ENCODE peak calls at places on chromosomes 3 and 15, in seven cellular contexts. Z, H, O, K, G, I and Q are unnamed samples.

GRCh38 chr3:159189994-159190669 is 388.3 kb downstream of the MFSD1 start:
- DNase-seq in Z (no peak), H (peak; percentile 97), O (no peak), K (peak; percentile 87), G (no peak), I (no peak), Q (no peak)

GRCh38 chr3:64368163-64369025 is 143.1 kb upstream of the PRICKLE2 start:
- DNase-seq in Z (no peak), H (no peak), O (no peak), K (peak; percentile 59), G (no peak), I (no peak), Q (no peak)

GRCh38 chr3:115518100-115518852 is 105.0 kb upstream of the GAP43 start:
- DNase-seq in Z (peak; percentile 23), H (peak; percentile 94), O (no peak), K (peak; percentile 95), G (no peak), I (no peak), Q (peak; percentile 50)

GRCh38 chr3:180401226-180401625 is 200.7 kb upstream of the TTC14 start:
- DNase-seq in Z (no peak), H (no peak), O (no peak), K (no peak), G (no peak), I (no peak), Q (no peak)

GRCh38 chr15:78394981-78395619 is 42.9 kb upstream of the IREB2 start:
- DNase-seq in Z (no peak), H (no peak), O (no peak), K (no peak), G (no peak), I (no peak), Q (no peak)

GRCh38 chr3:134681527-134681910 is 30.7 kb upstream of the KY start:
- DNase-seq in Z (no peak), H (no peak), O (no peak), K (no peak), G (no peak), I (no peak), Q (no peak)

GRCh38 chr3:16183601-16184270 is 9.3 kb downstream of the GALNT15 start:
- DNase-seq in Z (no peak), H (peak; percentile 83), O (no peak), K (peak; percentile 94), G (no peak), I (no peak), Q (peak; percentile 79)

GRCh38 chr15:65404196-65404872 is 18.4 kb downstream of the IGDCC4 start:
- DNase-seq in Z (no peak), H (no peak), O (no peak), K (no peak), G (no peak), I (no peak), Q (no peak)

GRCh38 chr3:138854204-138854603 is 19.5 kb upstream of the PIK3CB start:
- DNase-seq in Z (no peak), H (no peak), O (no peak), K (no peak), G (no peak), I (no peak), Q (no peak)

GRCh38 chr3:49260711-49261357 is 16.2 kb downstream of the C3orf62 start:
- DNase-seq in Z (no peak), H (no peak), O (no peak), K (no peak), G (no peak), I (no peak), Q (no peak)

GRCh38 chr3:25821746-25822573 is 32.1 kb downstream of the OXSM start:
- DNase-seq in Z (no peak), H (no peak), O (no peak), K (no peak), G (no peak), I (no peak), Q (no peak)

GRCh38 chr3:40713306-40713705 is 188.5 kb downstream of the ZNF621 start:
- DNase-seq in Z (no peak), H (no peak), O (no peak), K (no peak), G (no peak), I (no peak), Q (no peak)

GRCh38 chr3:51538115-51538458 is 432 bp upstream of the RAD54L2 start:
- DNase-seq in Z (peak; percentile 17), H (peak; percentile 17), O (no peak), K (peak; percentile 29), G (no peak), I (peak; percentile 57), Q (no peak)

GRCh38 chr3:105764378-105765376 is 104.1 kb downstream of the CBLB start:
- DNase-seq in Z (no peak), H (no peak), O (peak; percentile 5), K (no peak), G (no peak), I (no peak), Q (no peak)

GRCh38 chr15:90211440-90212168 is 10.5 kb downstream of the SEMA4B start:
- DNase-seq in Z (peak; percentile 90), H (peak; percentile 68), O (no peak), K (peak; percentile 36), G (no peak), I (no peak), Q (no peak)

GRCh38 chr3:34238407-34238806 is 440.0 kb downstream of the PDCD6IP start:
- DNase-seq in Z (no peak), H (no peak), O (no peak), K (no peak), G (no peak), I (no peak), Q (no peak)

GRCh38 chr3:191051037-191051436 is 148.0 kb upstream of the OSTN start:
- DNase-seq in Z (no peak), H (peak; percentile 54), O (no peak), K (peak; percentile 28), G (no peak), I (peak; percentile 33), Q (no peak)

GRCh38 chr3:170077406-170077805 is 39.6 kb downstream of the GPR160 start:
- DNase-seq in Z (peak; percentile 41), H (no peak), O (no peak), K (no peak), G (no peak), I (no peak), Q (no peak)

GRCh38 chr3:194973366-194974000 is 287.8 kb downstream of the FAM43A start:
- DNase-seq in Z (no peak), H (no peak), O (no peak), K (no peak), G (no peak), I (no peak), Q (no peak)

GRCh38 chr3:127263586-127264231 is 24.1 kb downstream of the PRR20G start:
- DNase-seq in Z (no peak), H (peak; percentile 24), O (no peak), K (no peak), G (no peak), I (peak; percentile 14), Q (no peak)

GRCh38 chr3:126136428-126137220 is 43.8 kb downstream of the ALDH1L1 start:
- DNase-seq in Z (peak; percentile 9), H (no peak), O (no peak), K (no peak), G (no peak), I (no peak), Q (no peak)

GRCh38 chr3:193124861-193125260 is 116.2 kb upstream of the PLAAT1 start:
- DNase-seq in Z (no peak), H (no peak), O (no peak), K (peak; percentile 1), G (no peak), I (no peak), Q (no peak)

GRCh38 chr3:120420360-120420759 is 30.4 kb downstream of the FSTL1 start:
- DNase-seq in Z (no peak), H (no peak), O (no peak), K (peak; percentile 53), G (no peak), I (no peak), Q (no peak)

GRCh38 chr3:24272875-24273274 is 221.8 kb downstream of the THRB start:
- DNase-seq in Z (no peak), H (peak; percentile 7), O (no peak), K (no peak), G (no peak), I (no peak), Q (no peak)

GRCh38 chr15:78130466-78131294 is 565 bp downstream of the CIB2 start:
- DNase-seq in Z (peak; percentile 41), H (no peak), O (no peak), K (no peak), G (no peak), I (no peak), Q (no peak)

GRCh38 chr3:12658593-12659058 is 5.3 kb downstream of the RAF1 start:
- DNase-seq in Z (no peak), H (peak; percentile 86), O (no peak), K (peak; percentile 87), G (no peak), I (no peak), Q (peak; percentile 51)

GRCh38 chr15:62991698-62992097 is 50.8 kb upstream of the TPM1 start:
- DNase-seq in Z (no peak), H (no peak), O (no peak), K (peak; percentile 28), G (no peak), I (no peak), Q (no peak)

GRCh38 chr3:42262525-42262924 is 3.5 kb downstream of the CCK start:
- DNase-seq in Z (no peak), H (peak; percentile 79), O (no peak), K (peak; percentile 93), G (no peak), I (no peak), Q (no peak)

GRCh38 chr15:82880704-82881103 is 71.3 kb downstream of the WHAMM start:
- DNase-seq in Z (no peak), H (no peak), O (no peak), K (no peak), G (no peak), I (no peak), Q (no peak)

GRCh38 chr3:9878700-9879099 is 1.4 kb downstream of the CIDEC start:
- DNase-seq in Z (peak; percentile 55), H (peak; percentile 11), O (no peak), K (no peak), G (no peak), I (no peak), Q (peak; percentile 68)

GRCh38 chr15:83973816-83974215 is 261.8 kb upstream of the GOLGA6L4 start:
- DNase-seq in Z (no peak), H (no peak), O (no peak), K (peak; percentile 1), G (no peak), I (no peak), Q (no peak)

GRCh38 chr3:68007621-68008226 is 353.3 kb upstream of the SUCLG2 start:
- DNase-seq in Z (no peak), H (no peak), O (no peak), K (peak; percentile 21), G (peak; percentile 19), I (no peak), Q (no peak)

GRCh38 chr15:59555696-59556095 is 55.9 kb upstream of the GCNT3 start:
- DNase-seq in Z (peak; percentile 70), H (peak; percentile 70), O (no peak), K (peak; percentile 52), G (no peak), I (no peak), Q (no peak)

GRCh38 chr3:197331131-197331530 is 32.7 kb upstream of the DLG1 start:
- DNase-seq in Z (no peak), H (no peak), O (no peak), K (peak; percentile 51), G (no peak), I (no peak), Q (no peak)

GRCh38 chr15:87155771-87156170 is 1076.1 kb downstream of the AGBL1 start:
- DNase-seq in Z (no peak), H (peak; percentile 4), O (no peak), K (no peak), G (no peak), I (no peak), Q (no peak)

GRCh38 chr3:69006083-69006482 is 7.4 kb downstream of the EOGT start:
- DNase-seq in Z (no peak), H (no peak), O (no peak), K (no peak), G (no peak), I (no peak), Q (no peak)

GRCh38 chr3:41095702-41096101 is 103.6 kb upstream of the CTNNB1 start:
- DNase-seq in Z (no peak), H (no peak), O (no peak), K (no peak), G (no peak), I (no peak), Q (no peak)